ENCODE peak calls at places on chromosome 20, in eight cellular contexts. E is sigmoid colon; L is RWPE2; Z is GM12865; D is kidney epithelial cell; H is ovary; X is dorsolateral prefrontal cortex; I is CD8-positive, alpha-beta T cell. Q is an unnamed sample.

GRCh38 chr20:4320284-4320683 is 304.9 kb upstream of the RNF24 start:
- DNase-seq in E (no peak), L (no peak), Z (no peak), D (no peak), H (no peak), X (no peak), I (no peak), Q (no peak)

GRCh38 chr20:63409834-63410435 is 48.8 kb upstream of the CHRNA4 start:
- DNase-seq in E (no peak), L (peak), Z (no peak), D (no peak), H (no peak), X (no peak), I (no peak), Q (no peak)

GRCh38 chr20:61253264-61253639 is 1.2 kb downstream of the CDH4 start:
- DNase-seq in E (no peak), L (peak), Z (no peak), D (no peak), H (no peak), X (no peak), I (no peak), Q (no peak)

GRCh38 chr20:47272893-47273590 is 83.5 kb downstream of the ZMYND8 start:
- DNase-seq in E (peak), L (no peak), Z (peak), D (no peak), H (peak), X (no peak), I (peak), Q (no peak)

GRCh38 chr20:43533060-43533459 is 25.6 kb downstream of the L3MBTL1 start:
- DNase-seq in E (no peak), L (peak), Z (no peak), D (no peak), H (no peak), X (no peak), I (no peak), Q (no peak)

GRCh38 chr20:63366658-63367360 is 5.7 kb upstream of the CHRNA4 start:
- DNase-seq in E (no peak), L (no peak), Z (no peak), D (no peak), H (no peak), X (no peak), I (no peak), Q (no peak)

GRCh38 chr20:60097285-60097684 is 139.1 kb downstream of the CDH26 start:
- DNase-seq in E (no peak), L (peak), Z (no peak), D (no peak), H (no peak), X (no peak), I (no peak), Q (no peak)

GRCh38 chr20:36666181-36666740 is 20.3 kb upstream of the SLA2 start:
- DNase-seq in E (no peak), L (no peak), Z (peak), D (no peak), H (no peak), X (no peak), I (no peak), Q (no peak)

GRCh38 chr20:17859616-17860232 is 108.9 kb downstream of the SNX5 start:
- DNase-seq in E (no peak), L (no peak), Z (no peak), D (no peak), H (no peak), X (no peak), I (peak), Q (no peak)

GRCh38 chr20:23455641-23456040 is 3.0 kb upstream of the CST11 start:
- DNase-seq in E (no peak), L (no peak), Z (no peak), D (no peak), H (no peak), X (no peak), I (no peak), Q (no peak)

GRCh38 chr20:50413088-50413500 is 97.1 kb upstream of the PTPN1 start:
- DNase-seq in E (no peak), L (no peak), Z (no peak), D (no peak), H (no peak), X (no peak), I (no peak), Q (peak)
- TF ChIP-seq CTCF in E (no peak), L (no peak), Z (no peak), D (no peak), H (no peak), X (no peak), I (no peak), Q (no peak)

GRCh38 chr20:1900321-1900791 is 5.1 kb downstream of the SIRPA start:
- DNase-seq in E (peak), L (no peak), Z (peak), D (peak), H (peak), X (no peak), I (no peak), Q (no peak)

GRCh38 chr20:1899169-1899525 is 3.9 kb downstream of the SIRPA start:
- DNase-seq in E (no peak), L (no peak), Z (no peak), D (no peak), H (no peak), X (no peak), I (no peak), Q (no peak)

GRCh38 chr20:1897486-1897885 is 2.3 kb downstream of the SIRPA start:
- DNase-seq in E (peak), L (no peak), Z (peak), D (no peak), H (no peak), X (no peak), I (no peak), Q (no peak)

GRCh38 chr20:1897965-1898464 is 2.8 kb downstream of the SIRPA start:
- DNase-seq in E (no peak), L (no peak), Z (peak), D (no peak), H (no peak), X (no peak), I (no peak), Q (no peak)

DNA sequence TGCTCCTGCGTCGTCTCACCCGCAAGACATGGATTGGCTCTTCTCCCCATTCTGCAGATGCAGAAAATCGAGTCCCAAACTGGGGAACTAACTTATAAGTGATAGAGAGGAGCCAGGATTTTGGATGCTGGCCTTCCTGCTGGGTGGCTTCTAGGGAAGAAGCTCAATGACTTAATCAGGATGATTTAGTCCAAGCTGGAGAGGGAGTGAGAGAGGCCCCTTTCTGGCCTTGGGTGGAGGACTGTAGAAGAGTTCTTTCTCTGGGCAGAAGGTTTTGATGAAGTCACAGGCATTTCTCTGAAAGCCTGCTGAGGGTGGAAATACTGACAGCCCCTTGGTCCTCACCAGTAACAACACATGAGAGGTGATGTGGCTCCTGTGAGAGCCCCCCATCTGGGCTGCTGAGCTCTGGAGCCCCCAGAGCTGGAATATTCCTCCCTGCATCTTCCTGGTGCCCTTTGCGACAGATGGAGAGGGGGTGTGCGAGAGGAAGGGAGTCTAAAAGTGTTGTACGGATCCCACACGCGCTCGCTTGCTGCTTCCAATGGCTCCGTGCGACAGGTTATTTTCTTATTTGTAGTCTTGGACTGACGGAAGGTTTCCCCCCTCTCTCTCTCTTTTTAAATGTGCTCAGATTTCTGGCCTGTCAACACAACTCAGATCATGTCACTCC is 3.4 kb downstream of the SIRPA start:
- DNase-seq in E (no peak), L (no peak), Z (no peak), D (no peak), H (no peak), X (no peak), I (no peak), Q (no peak)
- H3K4me3 ChIP-seq in E (no peak), L (no peak), Z (no peak), D (no peak), H (no peak), X (peak), I (no peak), Q (peak)

DNA sequence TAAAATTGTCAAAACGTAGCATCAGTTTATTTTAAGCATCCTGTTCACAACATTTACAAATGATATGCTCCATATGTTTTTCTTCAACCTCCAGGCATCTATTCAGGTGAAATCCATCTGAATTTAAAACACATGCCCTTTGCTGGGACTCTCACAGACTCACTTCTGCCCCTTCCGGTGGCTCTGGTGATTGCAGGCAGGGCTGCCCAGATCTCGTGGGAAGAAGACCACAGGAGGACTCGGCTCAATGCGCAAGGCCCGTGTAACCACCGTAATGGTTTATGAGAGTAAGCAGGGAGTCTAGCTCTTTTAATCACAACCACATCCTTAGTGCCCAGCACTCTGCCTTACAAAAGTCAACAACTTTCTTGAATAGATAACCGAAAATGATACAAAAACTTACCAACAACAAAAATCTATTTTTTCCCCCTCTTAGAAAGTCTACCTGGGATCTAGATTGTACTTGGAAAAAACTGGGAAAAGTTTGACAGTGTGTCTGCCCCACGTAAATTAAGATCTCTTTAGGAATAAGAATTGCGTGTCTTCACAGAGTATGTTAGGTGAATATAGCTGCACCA is 139.1 kb downstream of the KIF16B start:
- DNase-seq in E (no peak), L (no peak), Z (peak), D (no peak), H (peak), X (no peak), I (peak), Q (no peak)
- TF ChIP-seq CTCF in E (no peak), L (peak), Z (peak), D (peak), H (no peak), X (peak), I (peak), Q (peak)

GRCh38 chr20:15674253-15675145 is 898.7 kb downstream of the KIF16B start:
- DNase-seq in E (no peak), L (no peak), Z (no peak), D (no peak), H (no peak), X (no peak), I (no peak), Q (no peak)
- H3K4me3 ChIP-seq in E (no peak), L (no peak), Z (no peak), D (no peak), H (no peak), X (no peak), I (no peak), Q (no peak)

DNA sequence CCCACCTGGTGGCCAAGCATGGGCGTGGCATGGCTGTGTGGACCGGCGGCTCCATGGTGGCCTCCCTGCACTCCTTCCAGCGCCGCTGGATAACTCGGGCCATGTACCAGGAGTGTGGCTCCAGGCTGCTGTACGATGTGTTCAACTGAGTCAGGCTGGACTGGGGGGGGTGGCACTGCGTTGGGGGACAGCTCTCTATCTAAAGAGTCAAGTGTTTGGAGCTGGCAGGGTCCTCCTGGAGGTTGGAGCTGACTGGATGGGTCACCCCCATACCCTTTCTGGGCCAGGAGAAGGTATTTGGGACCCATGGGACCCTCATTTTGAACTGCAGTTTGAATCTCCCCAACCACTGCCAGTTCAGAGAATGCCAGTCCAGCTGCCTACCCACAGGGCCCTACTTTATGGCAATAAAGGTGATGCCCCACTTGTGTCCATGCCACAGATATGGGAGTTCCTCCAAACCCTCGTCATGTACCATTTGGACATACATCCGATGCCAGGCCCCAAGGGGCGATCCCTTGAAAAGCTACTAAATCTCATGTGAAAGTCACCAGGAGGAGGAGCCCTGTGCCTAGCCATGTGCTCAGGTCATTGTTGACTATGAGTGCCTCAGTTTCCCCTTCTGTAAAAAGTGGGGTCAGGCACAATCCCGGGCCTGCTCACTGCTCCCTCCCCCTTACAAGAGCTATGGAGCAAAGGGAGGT is 1.5 kb downstream of the ACTL10 start:
- DNase-seq in E (peak), L (peak), Z (no peak), D (no peak), H (peak), X (no peak), I (peak), Q (peak)
- TF ChIP-seq CTCF in E (peak), L (peak), Z (peak), D (no peak), H (no peak), X (peak), I (no peak), Q (peak)

GRCh38 chr20:35600176-35600995 is 15.2 kb upstream of the SPAG4 start:
- DNase-seq in E (peak), L (peak), Z (no peak), D (no peak), H (no peak), X (no peak), I (no peak), Q (no peak)
- H3K4me3 ChIP-seq in E (peak), L (peak), Z (no peak), D (peak), H (peak), X (peak), I (peak), Q (peak)

Q was measured in coronary artery.